ENCODE peak calls at places on chromosomes 5 and 9, in seven cellular contexts. One of them, this sample, is unnamed.

GRCh38 chr9:109652971-109653370 is 127.0 kb upstream of the PALM2AKAP2 start:
- DNase-seq in IMR-90: peak; percentile 16
- DNase-seq in spleen: no peak
- DNase-seq in Peyer's patch: no peak
- DNase-seq in adrenal gland: no peak
- DNase-seq in testis: no peak
- DNase-seq in right lobe of liver: no peak
- DNase-seq in this sample: no peak

GRCh38 chr5:69512740-69513260 is 20.2 kb downstream of the OCLN start:
- DNase-seq in Peyer's patch: no peak
- DNase-seq in spleen: no peak
- DNase-seq in testis: no peak
- DNase-seq in IMR-90: peak; percentile 93
- DNase-seq in right lobe of liver: no peak
- DNase-seq in adrenal gland: no peak
- DNase-seq in this sample: no peak

GRCh38 chr5:108687599-108688220 is 60.0 kb upstream of the FER start:
- DNase-seq in adrenal gland: no peak
- DNase-seq in Peyer's patch: no peak
- DNase-seq in spleen: no peak
- DNase-seq in IMR-90: no peak
- DNase-seq in testis: no peak
- DNase-seq in right lobe of liver: no peak
- DNase-seq in this sample: no peak

GRCh38 chr5:56737002-56737621 is 78.2 kb upstream of the MAP3K1 start:
- DNase-seq in IMR-90: peak; percentile 75
- DNase-seq in right lobe of liver: no peak
- DNase-seq in testis: no peak
- DNase-seq in adrenal gland: no peak
- DNase-seq in spleen: no peak
- DNase-seq in Peyer's patch: no peak
- DNase-seq in this sample: no peak

GRCh38 chr5:74639538-74640449 is 734 bp downstream of the ENC1 start:
- DNase-seq in IMR-90: peak; percentile 49
- DNase-seq in adrenal gland: peak; percentile 49
- DNase-seq in Peyer's patch: peak; percentile 74
- DNase-seq in testis: peak; percentile 31
- DNase-seq in right lobe of liver: no peak
- DNase-seq in spleen: no peak
- DNase-seq in this sample: peak; percentile 48

GRCh38 chr9:82260691-82261090 is 272.1 kb downstream of the SPATA31D1 start:
- DNase-seq in testis: no peak
- DNase-seq in spleen: no peak
- DNase-seq in Peyer's patch: no peak
- DNase-seq in right lobe of liver: no peak
- DNase-seq in adrenal gland: no peak
- DNase-seq in IMR-90: no peak
- DNase-seq in this sample: no peak

GRCh38 chr5:147611483-147611882 is 101.6 kb upstream of the DPYSL3 start:
- DNase-seq in IMR-90: no peak
- DNase-seq in Peyer's patch: no peak
- DNase-seq in adrenal gland: no peak
- DNase-seq in spleen: no peak
- DNase-seq in testis: no peak
- DNase-seq in right lobe of liver: no peak
- DNase-seq in this sample: no peak

GRCh38 chr9:135500525-135501260 is at the start of gene MRPS2:
- DNase-seq in testis: peak; percentile 88
- DNase-seq in right lobe of liver: peak; percentile 91
- DNase-seq in IMR-90: peak; percentile 81
- DNase-seq in spleen: peak; percentile 97
- DNase-seq in adrenal gland: peak; percentile 87
- DNase-seq in Peyer's patch: peak; percentile 91
- DNase-seq in this sample: peak; percentile 90

GRCh38 chr9:37212435-37212834 is 92.1 kb downstream of the ZCCHC7 start:
- DNase-seq in Peyer's patch: no peak
- DNase-seq in right lobe of liver: no peak
- DNase-seq in spleen: no peak
- DNase-seq in IMR-90: no peak
- DNase-seq in adrenal gland: no peak
- DNase-seq in testis: no peak
- DNase-seq in this sample: no peak

DNA sequence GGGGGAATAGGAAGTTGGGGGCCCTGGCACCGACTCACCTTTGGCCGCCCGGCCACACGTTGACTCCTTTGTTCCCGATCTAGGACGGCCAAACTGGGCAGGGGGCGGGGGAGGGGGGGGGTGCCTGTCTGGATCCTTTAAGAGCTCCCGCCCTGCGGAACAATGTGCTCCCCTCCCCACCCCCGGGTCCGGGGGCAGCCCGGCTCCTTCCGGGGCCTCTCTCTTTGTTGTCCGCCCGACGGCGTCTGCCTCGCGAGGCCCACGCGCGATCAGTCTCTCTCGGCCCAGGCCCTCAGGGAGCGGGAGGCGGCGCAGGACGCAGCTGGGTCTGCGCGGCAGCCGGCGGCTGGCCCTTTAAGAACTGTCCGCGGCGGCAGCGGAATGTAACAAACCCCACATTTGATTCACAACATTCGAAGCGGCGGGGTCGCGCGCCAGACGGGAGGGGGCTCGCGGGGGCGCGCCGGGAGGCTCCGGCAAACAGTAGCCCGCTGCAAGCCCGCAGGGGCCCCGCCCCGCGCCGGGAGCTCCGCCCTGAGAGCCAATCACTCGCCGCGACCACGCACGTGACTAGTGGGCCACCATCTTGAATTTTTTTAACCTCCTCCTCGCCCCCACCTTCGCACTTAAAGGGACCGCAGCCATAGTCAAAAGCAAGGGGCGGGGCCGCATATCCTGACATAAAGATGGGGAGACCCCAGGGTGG is at the start of gene RNF44:
- DNase-seq in testis: peak; percentile 99
- DNase-seq in Peyer's patch: peak; percentile 98
- DNase-seq in spleen: peak; percentile 100
- DNase-seq in IMR-90: peak; percentile 97
- DNase-seq in adrenal gland: peak; percentile 98
- DNase-seq in right lobe of liver: peak; percentile 98
- DNase-seq in this sample: peak; percentile 98
- TF ChIP-seq POLR2A in testis: no peak
- TF ChIP-seq POLR2A in Peyer's patch: peak; percentile 77
- TF ChIP-seq POLR2A in spleen: no peak
- TF ChIP-seq POLR2A in IMR-90: no peak
- TF ChIP-seq POLR2A in adrenal gland: peak; percentile 67
- TF ChIP-seq POLR2A in right lobe of liver: peak; percentile 64
- TF ChIP-seq POLR2A in this sample: peak; percentile 45

GRCh38 chr5:73615947-73616346 is 10.0 kb upstream of the ARHGEF28 start:
- DNase-seq in adrenal gland: no peak
- DNase-seq in right lobe of liver: no peak
- DNase-seq in spleen: no peak
- DNase-seq in IMR-90: no peak
- DNase-seq in Peyer's patch: no peak
- DNase-seq in testis: no peak
- DNase-seq in this sample: no peak

GRCh38 chr5:73620335-73620687 is 5.7 kb upstream of the ARHGEF28 start:
- DNase-seq in Peyer's patch: no peak
- DNase-seq in testis: no peak
- DNase-seq in adrenal gland: no peak
- DNase-seq in right lobe of liver: no peak
- DNase-seq in spleen: no peak
- DNase-seq in IMR-90: no peak
- DNase-seq in this sample: no peak

GRCh38 chr5:73619606-73620334 is 6.2 kb upstream of the ARHGEF28 start:
- DNase-seq in spleen: no peak
- DNase-seq in IMR-90: no peak
- DNase-seq in right lobe of liver: no peak
- DNase-seq in testis: no peak
- DNase-seq in Peyer's patch: no peak
- DNase-seq in adrenal gland: no peak
- DNase-seq in this sample: no peak

GRCh38 chr5:73615085-73615484 is 10.9 kb upstream of the ARHGEF28 start:
- DNase-seq in adrenal gland: no peak
- DNase-seq in testis: no peak
- DNase-seq in Peyer's patch: peak; percentile 63
- DNase-seq in right lobe of liver: no peak
- DNase-seq in IMR-90: no peak
- DNase-seq in spleen: no peak
- DNase-seq in this sample: no peak

DNA sequence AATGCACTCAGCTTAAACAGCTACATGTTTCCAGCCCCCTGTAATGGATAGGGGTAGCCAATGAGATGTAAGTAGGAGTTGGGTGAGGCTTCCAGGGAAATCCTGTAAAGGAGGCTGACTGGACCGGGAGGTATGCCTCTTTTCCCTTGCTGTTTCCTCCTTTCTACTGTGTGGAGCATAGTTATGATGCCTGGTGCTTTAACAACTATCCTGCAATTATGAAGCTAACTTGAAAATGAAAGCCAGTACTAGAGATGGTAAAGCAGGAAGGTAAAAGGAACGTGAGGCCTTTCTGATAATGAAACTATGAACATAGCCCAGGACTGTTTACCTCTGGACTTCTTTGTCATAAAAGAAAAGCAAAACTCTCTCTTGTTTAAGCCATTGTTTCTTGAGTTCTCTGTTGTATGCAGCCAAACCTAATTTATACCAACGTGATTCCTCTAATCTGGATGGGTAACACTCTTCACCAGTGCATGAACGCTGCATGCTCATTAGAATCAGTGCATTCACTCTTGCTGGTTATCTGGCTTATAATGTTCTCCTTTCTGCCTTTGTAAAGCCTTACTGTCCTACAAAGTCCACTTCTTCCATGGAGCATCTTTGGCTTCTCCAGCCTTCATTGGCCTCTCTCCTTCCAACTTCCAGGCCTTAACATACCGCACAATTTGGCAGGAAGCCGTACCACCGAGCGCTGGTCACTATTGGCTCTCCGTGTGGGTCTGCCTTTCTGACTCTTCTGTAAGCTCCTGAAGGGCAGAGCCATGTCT is 8.3 kb upstream of the ARHGEF28 start:
- DNase-seq in Peyer's patch: no peak
- DNase-seq in spleen: no peak
- DNase-seq in testis: no peak
- DNase-seq in adrenal gland: peak; percentile 55
- DNase-seq in right lobe of liver: no peak
- DNase-seq in IMR-90: peak; percentile 67
- DNase-seq in this sample: no peak
- TF ChIP-seq POLR2A in Peyer's patch: no peak
- TF ChIP-seq POLR2A in spleen: no peak
- TF ChIP-seq POLR2A in testis: no peak
- TF ChIP-seq POLR2A in adrenal gland: no peak
- TF ChIP-seq POLR2A in right lobe of liver: no peak
- TF ChIP-seq POLR2A in IMR-90: no peak
- TF ChIP-seq POLR2A in this sample: no peak

DNA sequence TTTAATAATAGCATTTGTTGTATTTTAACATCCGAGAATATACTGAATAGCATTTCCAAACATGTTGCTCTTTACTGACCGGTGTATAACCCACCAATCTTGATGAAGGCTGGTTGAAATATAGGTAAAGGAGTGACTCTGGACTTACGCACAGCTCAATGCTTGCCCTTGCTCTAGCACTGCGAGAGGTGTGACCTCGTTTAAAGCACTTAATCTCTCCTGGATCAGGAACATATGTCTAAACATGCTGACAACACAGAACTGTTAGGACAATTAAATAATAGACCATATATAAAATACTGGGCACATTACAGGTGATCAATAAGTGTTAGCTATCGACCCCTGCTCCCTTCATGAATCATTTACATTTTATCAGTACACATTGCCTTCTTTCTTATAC is 28.3 kb downstream of the TLR4 start:
- DNase-seq in testis: no peak
- DNase-seq in IMR-90: no peak
- DNase-seq in Peyer's patch: no peak
- DNase-seq in spleen: no peak
- DNase-seq in right lobe of liver: no peak
- DNase-seq in adrenal gland: no peak
- DNase-seq in this sample: no peak
- TF ChIP-seq POLR2A in testis: no peak
- TF ChIP-seq POLR2A in IMR-90: no peak
- TF ChIP-seq POLR2A in Peyer's patch: no peak
- TF ChIP-seq POLR2A in spleen: no peak
- TF ChIP-seq POLR2A in right lobe of liver: no peak
- TF ChIP-seq POLR2A in adrenal gland: no peak
- TF ChIP-seq POLR2A in this sample: no peak

GRCh38 chr5:76816110-76816831 is 2.6 kb upstream of the F2RL1 start:
- DNase-seq in Peyer's patch: no peak
- DNase-seq in spleen: no peak
- DNase-seq in adrenal gland: no peak
- DNase-seq in right lobe of liver: no peak
- DNase-seq in IMR-90: no peak
- DNase-seq in testis: no peak
- DNase-seq in this sample: no peak

GRCh38 chr5:76819851-76820280 is 1.0 kb downstream of the F2RL1 start:
- DNase-seq in spleen: peak; percentile 75
- DNase-seq in right lobe of liver: peak; percentile 78
- DNase-seq in Peyer's patch: peak; percentile 66
- DNase-seq in testis: no peak
- DNase-seq in adrenal gland: no peak
- DNase-seq in IMR-90: no peak
- DNase-seq in this sample: no peak

GRCh38 chr5:76813982-76814562 is 4.8 kb upstream of the F2RL1 start:
- DNase-seq in Peyer's patch: no peak
- DNase-seq in testis: no peak
- DNase-seq in spleen: no peak
- DNase-seq in adrenal gland: no peak
- DNase-seq in right lobe of liver: no peak
- DNase-seq in IMR-90: peak; percentile 98
- DNase-seq in this sample: no peak

GRCh38 chr5:76820491-76820890 is 1.7 kb downstream of the F2RL1 start:
- DNase-seq in adrenal gland: no peak
- DNase-seq in IMR-90: no peak
- DNase-seq in Peyer's patch: no peak
- DNase-seq in spleen: no peak
- DNase-seq in testis: no peak
- DNase-seq in right lobe of liver: no peak
- DNase-seq in this sample: no peak

GRCh38 chr5:76818844-76819831 is at the start of gene F2RL1:
- DNase-seq in IMR-90: peak; percentile 73
- DNase-seq in testis: peak; percentile 62
- DNase-seq in Peyer's patch: peak; percentile 96
- DNase-seq in spleen: peak; percentile 86
- DNase-seq in adrenal gland: peak; percentile 54
- DNase-seq in right lobe of liver: peak; percentile 89
- DNase-seq in this sample: no peak
- TF ChIP-seq POLR2A in IMR-90: no peak
- TF ChIP-seq POLR2A in testis: no peak
- TF ChIP-seq POLR2A in Peyer's patch: peak; percentile 98
- TF ChIP-seq POLR2A in spleen: no peak
- TF ChIP-seq POLR2A in adrenal gland: no peak
- TF ChIP-seq POLR2A in right lobe of liver: peak; percentile 86
- TF ChIP-seq POLR2A in this sample: no peak

This sample was measured in erythroblast.